ENCODE peak calls at places on chromosomes 12 and 14, in ten cellular contexts. V, O, D, P, I, W, A, L, F and J are unnamed samples.

GRCh38 chr14:55028066-55028465 is 1.0 kb downstream of the SOCS4 start:
- DNase-seq in L (no peak), F (no peak), D (no peak), P (no peak), O (no peak), A (no peak), V (no peak), W (no peak), I (no peak), J (no peak)

GRCh38 chr12:132583736-132584135 is 26.6 kb downstream of the LRCOL1 start:
- DNase-seq in A (no peak), F (no peak), L (no peak), P (no peak), O (no peak), D (no peak), V (no peak), W (no peak), I (peak; percentile 50), J (no peak)

GRCh38 chr12:6960291-6961277 is 9.4 kb downstream of the PTPN6 start:
- DNase-seq in P (no peak), V (peak; percentile 30), W (no peak), L (no peak), O (no peak), D (peak; percentile 20), A (no peak), I (peak; percentile 52), F (no peak), J (peak; percentile 60)

GRCh38 chr12:42568952-42569916 is 20.3 kb downstream of the PRICKLE1 start:
- DNase-seq in O (no peak), I (no peak), W (no peak), L (no peak), D (no peak), P (no peak), V (no peak), A (no peak), F (no peak), J (no peak)

GRCh38 chr12:33439587-33440011 is at the start of gene SYT10:
- DNase-seq in A (no peak), F (no peak), I (peak; percentile 30), O (no peak), V (no peak), L (peak; percentile 78), W (no peak), D (no peak), P (no peak), J (no peak)

GRCh38 chr14:23694085-23694975 is 58.2 kb downstream of the DHRS2 start:
- DNase-seq in D (no peak), O (no peak), A (no peak), W (no peak), F (no peak), I (no peak), P (no peak), L (no peak), V (no peak), J (no peak)

GRCh38 chr12:18926188-18926587 is 188.3 kb downstream of the CAPZA3 start:
- DNase-seq in W (no peak), V (no peak), I (no peak), F (no peak), O (no peak), D (no peak), L (no peak), P (no peak), A (no peak), J (no peak)

GRCh38 chr12:59067068-59067467 is 146.8 kb upstream of the LRIG3 start:
- DNase-seq in W (no peak), F (no peak), L (no peak), V (no peak), P (no peak), O (no peak), A (no peak), I (no peak), D (no peak), J (no peak)

GRCh38 chr14:24612186-24612585 is 2.7 kb upstream of the GZMH start:
- DNase-seq in D (no peak), W (no peak), V (no peak), A (no peak), P (no peak), L (no peak), I (no peak), O (no peak), F (no peak), J (no peak)

GRCh38 chr12:121505513-121505912 is 75.3 kb downstream of the KDM2B start:
- DNase-seq in F (no peak), W (no peak), V (no peak), L (no peak), D (no peak), A (no peak), O (no peak), I (no peak), P (no peak), J (no peak)

GRCh38 chr14:57962293-57962996 is 96.6 kb upstream of the SLC35F4 start:
- DNase-seq in A (no peak), L (no peak), I (peak; percentile 26), F (no peak), W (peak; percentile 20), P (no peak), D (no peak), V (no peak), O (no peak), J (no peak)

GRCh38 chr12:132955094-132955932 is 793 bp downstream of the ZNF605 start:
- DNase-seq in O (no peak), A (peak; percentile 30), D (peak; percentile 40), V (peak; percentile 47), I (peak; percentile 34), P (no peak), W (peak; percentile 31), F (peak; percentile 28), L (no peak), J (peak; percentile 65)

GRCh38 chr14:74034572-74034971 is 15.4 kb downstream of the BBOF1 start:
- DNase-seq in P (no peak), A (no peak), V (no peak), D (no peak), O (no peak), I (no peak), L (no peak), F (no peak), W (no peak), J (no peak)

GRCh38 chr14:74042296-74042695 is 23.1 kb downstream of the BBOF1 start:
- DNase-seq in V (no peak), A (no peak), O (no peak), D (no peak), W (no peak), P (no peak), F (no peak), L (no peak), I (no peak), J (no peak)

GRCh38 chr14:74035556-74035955 is 16.4 kb downstream of the BBOF1 start:
- DNase-seq in I (no peak), W (no peak), A (no peak), V (no peak), O (no peak), P (no peak), D (no peak), L (no peak), F (no peak), J (no peak)

GRCh38 chr14:74038015-74038859 is 19.1 kb downstream of the BBOF1 start:
- DNase-seq in W (no peak), O (no peak), F (no peak), V (no peak), L (no peak), I (no peak), D (no peak), A (no peak), P (no peak), J (no peak)
- TF ChIP-seq POLR2A in W (no peak), O (no peak), F (no peak), V (no peak), L (no peak), I (no peak), D (no peak), A (no peak), P (no peak), J (no peak)

DNA sequence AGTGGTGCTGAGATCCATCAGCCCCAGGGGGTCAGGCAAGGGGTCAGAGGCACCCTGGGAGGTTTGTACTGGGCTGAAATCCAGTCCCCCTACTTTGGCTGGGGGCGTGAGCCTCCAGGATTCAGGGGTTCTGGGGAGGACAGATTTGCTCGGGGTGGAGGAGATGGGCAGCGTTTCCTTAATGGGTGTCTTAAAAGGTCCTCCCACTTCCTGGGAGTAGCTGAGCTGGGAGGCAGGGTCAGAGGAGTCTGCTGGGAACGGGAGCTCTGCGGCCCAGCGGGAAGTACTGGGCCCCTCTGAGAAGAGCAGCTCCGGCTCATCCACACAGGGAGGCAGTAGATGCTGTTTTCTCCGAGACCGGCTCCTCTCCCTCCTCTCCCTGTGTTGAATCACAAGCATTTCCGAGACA is 2.1 kb upstream of the TEX52 start:
- DNase-seq in P (no peak), O (no peak), W (no peak), A (no peak), I (peak; percentile 24), L (no peak), F (no peak), D (no peak), V (peak; percentile 48), J (no peak)
- H3K36me3 ChIP-seq in P (no peaks in the 10 kb centered on the region), O (no peaks in the 10 kb centered on the region), W (no peaks in the 10 kb centered on the region), A (no peaks in the 10 kb centered on the region), I (no peaks in the 10 kb centered on the region), L (peaks cover 5% of the 10 kb centered on the region), F (peaks cover 4% of the 10 kb centered on the region), D (no peaks in the 10 kb centered on the region), V (no peaks in the 10 kb centered on the region), J (no peaks in the 10 kb centered on the region)

GRCh38 chr12:117362391-117362790 is 965 bp upstream of the NOS1 start:
- DNase-seq in P (no peak), F (no peak), D (no peak), I (no peak), O (no peak), W (no peak), V (no peak), A (no peak), L (peak; percentile 30), J (no peak)
- H3K27me3 ChIP-seq in P (no peaks in the 10 kb centered on the region), F (peaks cover 94% of the 10 kb centered on the region), D (peaks cover 58% of the 10 kb centered on the region), I (no peaks in the 10 kb centered on the region), O (peaks cover 37% of the 10 kb centered on the region), W (peaks cover 21% of the 10 kb centered on the region), V (no peaks in the 10 kb centered on the region), A (no peaks in the 10 kb centered on the region), L (no peaks in the 10 kb centered on the region), J (peaks cover 52% of the 10 kb centered on the region)

GRCh38 chr12:27292718-27293117 is 39.9 kb upstream of the BMAL2 start:
- DNase-seq in L (no peak), D (no peak), P (no peak), A (no peak), I (no peak), F (no peak), O (no peak), V (no peak), W (no peak), J (no peak)

GRCh38 chr12:27293463-27293862 is 39.2 kb upstream of the BMAL2 start:
- DNase-seq in W (no peak), I (peak; percentile 72), F (peak; percentile 73), D (peak; percentile 53), V (no peak), A (peak; percentile 77), P (peak; percentile 44), L (no peak), O (no peak), J (peak; percentile 84)

GRCh38 chr12:27291862-27292261 is 40.8 kb upstream of the BMAL2 start:
- DNase-seq in L (no peak), F (no peak), O (no peak), W (no peak), D (no peak), A (no peak), I (peak; percentile 33), P (no peak), V (no peak), J (no peak)

GRCh38 chr12:27289414-27289813 is 43.2 kb upstream of the BMAL2 start:
- DNase-seq in W (no peak), F (no peak), V (no peak), I (no peak), P (no peak), D (no peak), L (no peak), A (no peak), O (no peak), J (no peak)

GRCh38 chr12:27290501-27291168 is 42.0 kb upstream of the BMAL2 start:
- DNase-seq in I (no peak), V (no peak), W (no peak), L (no peak), P (no peak), D (no peak), O (no peak), F (no peak), A (no peak), J (no peak)
- TF ChIP-seq POLR2A in I (no peak), V (no peak), W (no peak), L (no peak), P (no peak), D (no peak), O (no peak), F (no peak), A (no peak), J (no peak)